ENCODE peak calls at places on chromosomes 6 and 20, in seven cellular contexts. M is progenitor cell of endocrine pancreas, F is H54, P is NCI-H345, U is kidney tubule cell, Q is mammary epithelial cell, B is cerebellum. O is an unnamed sample.

GRCh38 chr6:166786704-166787293 is 159.7 kb upstream of the RPS6KA2 start:
- DNase-seq in M (no peak), F (peak), P (peak), U (peak), Q (peak), B (peak), O (no peak)

GRCh38 chr20:22403860-22404608 is 180.3 kb downstream of the FOXA2 start:
- DNase-seq in M (no peak), F (no peak), P (peak), U (peak), Q (no peak), B (no peak), O (no peak)

GRCh38 chr20:952196-952795 is 36.2 kb upstream of the ANGPT4 start:
- DNase-seq in M (no peak), F (peak), P (no peak), U (no peak), Q (no peak), B (no peak), O (no peak)

GRCh38 chr20:21137078-21137477 is 11.2 kb downstream of the KIZ start:
- DNase-seq in M (no peak), F (no peak), P (peak), U (no peak), Q (no peak), B (peak), O (no peak)

GRCh38 chr20:34528921-34529297 is 12.7 kb downstream of the DYNLRB1 start:
- DNase-seq in M (no peak), F (no peak), P (no peak), U (peak), Q (no peak), B (no peak), O (no peak)

GRCh38 chr20:21505810-21506530 is 7.9 kb downstream of the NKX2-2 start:
- DNase-seq in M (peak), F (no peak), P (peak), U (peak), Q (peak), B (peak), O (peak)

GRCh38 chr6:41545174-41545702 is 943 bp upstream of the FOXP4 start:
- DNase-seq in M (no peak), F (no peak), P (no peak), U (no peak), Q (no peak), B (no peak), O (no peak)

GRCh38 chr20:62203378-62204030 is 16.6 kb downstream of the HRH3 start:
- DNase-seq in M (no peak), F (no peak), P (no peak), U (no peak), Q (no peak), B (no peak), O (no peak)

GRCh38 chr6:128025478-128025877 is 124.6 kb upstream of the THEMIS start:
- DNase-seq in M (no peak), F (no peak), P (no peak), U (no peak), Q (no peak), B (no peak), O (no peak)

GRCh38 chr6:11431455-11431937 is 106.1 kb upstream of the TMEM170B start:
- DNase-seq in M (no peak), F (no peak), P (no peak), U (no peak), Q (no peak), B (no peak), O (no peak)

GRCh38 chr6:73455865-73456629 is 4.0 kb upstream of the CGAS start:
- DNase-seq in M (no peak), F (no peak), P (no peak), U (no peak), Q (peak), B (no peak), O (no peak)

GRCh38 chr6:92690997-92691599 is 728.3 kb downstream of the EPHA7 start:
- DNase-seq in M (no peak), F (no peak), P (no peak), U (no peak), Q (no peak), B (no peak), O (no peak)

GRCh38 chr6:41191569-41191968 is 9.4 kb downstream of the TREML2 start:
- DNase-seq in M (no peak), F (no peak), P (no peak), U (peak), Q (no peak), B (no peak), O (no peak)

GRCh38 chr6:35611235-35611634 is 77.5 kb downstream of the FKBP5 start:
- DNase-seq in M (no peak), F (no peak), P (no peak), U (no peak), Q (no peak), B (no peak), O (no peak)

GRCh38 chr6:37985355-37985754 is 165.8 kb downstream of the ZFAND3 start:
- DNase-seq in M (no peak), F (no peak), P (no peak), U (no peak), Q (no peak), B (no peak), O (no peak)

GRCh38 chr6:100808638-100809275 is 72.4 kb downstream of the ASCC3 start:
- DNase-seq in M (no peak), F (no peak), P (no peak), U (peak), Q (peak), B (no peak), O (no peak)

GRCh38 chr20:53579581-53580375 is 13.9 kb downstream of the ZNF217 start:
- DNase-seq in M (no peak), F (no peak), P (no peak), U (peak), Q (peak), B (no peak), O (no peak)

GRCh38 chr6:137403443-137403842 is 90.8 kb downstream of the OLIG3 start:
- DNase-seq in M (no peak), F (no peak), P (no peak), U (no peak), Q (no peak), B (no peak), O (no peak)

GRCh38 chr6:170440437-170440836 is 112.7 kb downstream of the PSMB1 start:
- DNase-seq in M (no peak), F (no peak), P (no peak), U (no peak), Q (no peak), B (no peak), O (no peak)

GRCh38 chr6:33860006-33860405 is 56.2 kb upstream of the MLN start:
- DNase-seq in M (no peak), F (no peak), P (no peak), U (no peak), Q (no peak), B (no peak), O (no peak)

GRCh38 chr6:144856622-144857021 is 571.5 kb downstream of the UTRN start:
- DNase-seq in M (no peak), F (no peak), P (no peak), U (no peak), Q (no peak), B (no peak), O (no peak)

GRCh38 chr20:21352703-21353102 is 44.6 kb downstream of the NKX2-4 start:
- DNase-seq in M (no peak), F (no peak), P (no peak), U (peak), Q (no peak), B (no peak), O (no peak)

GRCh38 chr6:56524891-56525703 is 117.6 kb downstream of the DST start:
- DNase-seq in M (no peak), F (peak), P (no peak), U (peak), Q (peak), B (no peak), O (no peak)

GRCh38 chr6:105850636-105851035 is 235.5 kb upstream of the PRDM1 start:
- DNase-seq in M (no peak), F (no peak), P (no peak), U (no peak), Q (no peak), B (no peak), O (no peak)

GRCh38 chr20:15834857-15835256 is 738.4 kb downstream of the KIF16B start:
- DNase-seq in M (no peak), F (no peak), P (peak), U (no peak), Q (peak), B (peak), O (no peak)

GRCh38 chr6:351867-352289 is 39.7 kb upstream of the IRF4 start:
- DNase-seq in M (no peak), F (no peak), P (no peak), U (no peak), Q (no peak), B (no peak), O (no peak)

GRCh38 chr6:84583784-84584183 is 180.6 kb downstream of the TBX18 start:
- DNase-seq in M (no peak), F (no peak), P (no peak), U (peak), Q (no peak), B (no peak), O (no peak)

GRCh38 chr6:160088069-160088773 is 33.4 kb upstream of the SLC22A1 start:
- DNase-seq in M (peak), F (peak), P (no peak), U (peak), Q (peak), B (peak), O (peak)

GRCh38 chr6:18324708-18325047 is 60.3 kb upstream of the DEK start:
- DNase-seq in M (no peak), F (no peak), P (no peak), U (no peak), Q (no peak), B (no peak), O (no peak)

GRCh38 chr6:26030716-26031115 is 56.5 kb upstream of the HFE start:
- DNase-seq in M (no peak), F (no peak), P (no peak), U (no peak), Q (no peak), B (no peak), O (no peak)

GRCh38 chr20:5586720-5587119 is 163.5 kb upstream of the SHLD1 start:
- DNase-seq in M (no peak), F (no peak), P (no peak), U (no peak), Q (no peak), B (no peak), O (no peak)

GRCh38 chr6:20403766-20404640 is 2.3 kb downstream of the E2F3 start:
- DNase-seq in M (no peak), F (peak), P (peak), U (peak), Q (peak), B (no peak), O (no peak)

GRCh38 chr6:116387374-116387773 is 16.6 kb downstream of the DSE start:
- DNase-seq in M (no peak), F (no peak), P (no peak), U (peak), Q (peak), B (no peak), O (no peak)

GRCh38 chr6:84422380-84422968 is 195.0 kb upstream of the CEP162 start:
- DNase-seq in M (peak), F (peak), P (no peak), U (peak), Q (peak), B (no peak), O (peak)

GRCh38 chr6:140205795-140206593 is 831.5 kb upstream of the CITED2 start:
- DNase-seq in M (no peak), F (no peak), P (no peak), U (no peak), Q (no peak), B (no peak), O (no peak)

GRCh38 chr6:1227935-1228753 is 83.8 kb upstream of the FOXQ1 start:
- DNase-seq in M (no peak), F (no peak), P (no peak), U (no peak), Q (peak), B (no peak), O (no peak)

GRCh38 chr6:40998661-40999060 is 40.4 kb downstream of the UNC5CL start:
- DNase-seq in M (no peak), F (no peak), P (no peak), U (no peak), Q (no peak), B (no peak), O (no peak)

GRCh38 chr6:40340196-40340595 is 247.0 kb downstream of the LRFN2 start:
- DNase-seq in M (no peak), F (no peak), P (no peak), U (no peak), Q (no peak), B (no peak), O (no peak)

GRCh38 chr6:130796313-130796905 is 30.8 kb upstream of the SMLR1 start:
- DNase-seq in M (no peak), F (peak), P (no peak), U (peak), Q (peak), B (no peak), O (no peak)

O was measured in substantia nigra.